ENCODE peak calls at places on chromosomes 4 and X, in nine cellular contexts. One of them, this sample, is unnamed.

GRCh38 chr4:22264261-22264660 is 251.6 kb downstream of the ADGRA3 start:
- DNase-seq in GM20000: no peak
- DNase-seq in GM13976: no peak
- DNase-seq in HL-60: no peak
- DNase-seq in endothelial cell: no peak
- DNase-seq in HFFc6: no peak
- DNase-seq in left lung: no peak
- DNase-seq in heart left ventricle: no peak
- DNase-seq in choroid plexus epithelial cell: no peak
- DNase-seq in this sample: no peak

GRCh38 chr4:76074468-76074867 is at the start of gene ART3:
- DNase-seq in GM20000: no peak
- DNase-seq in GM13976: no peak
- DNase-seq in HL-60: no peak
- DNase-seq in endothelial cell: no peak
- DNase-seq in HFFc6: no peak
- DNase-seq in left lung: no peak
- DNase-seq in heart left ventricle: peak; percentile 46
- DNase-seq in choroid plexus epithelial cell: peak; percentile 37
- DNase-seq in this sample: no peak

GRCh38 chr4:76607266-76607799 is 172.3 kb downstream of the SHROOM3 start:
- DNase-seq in GM20000: peak; percentile 56
- DNase-seq in GM13976: peak; percentile 51
- DNase-seq in HL-60: no peak
- DNase-seq in endothelial cell: no peak
- DNase-seq in HFFc6: peak; percentile 88
- DNase-seq in left lung: no peak
- DNase-seq in heart left ventricle: no peak
- DNase-seq in choroid plexus epithelial cell: no peak
- DNase-seq in this sample: no peak

GRCh38 chr4:244471-244870 is 60.8 kb downstream of the ZNF732 start:
- DNase-seq in GM20000: peak; percentile 17
- DNase-seq in GM13976: peak; percentile 12
- DNase-seq in HL-60: peak; percentile 26
- DNase-seq in endothelial cell: no peak
- DNase-seq in HFFc6: peak; percentile 22
- DNase-seq in left lung: no peak
- DNase-seq in heart left ventricle: peak; percentile 12
- DNase-seq in choroid plexus epithelial cell: peak; percentile 21
- DNase-seq in this sample: peak; percentile 18

GRCh38 chr4:138897818-138898226 is 117.8 kb upstream of the NOCT start:
- DNase-seq in GM20000: no peak
- DNase-seq in GM13976: no peak
- DNase-seq in HL-60: no peak
- DNase-seq in endothelial cell: no peak
- DNase-seq in HFFc6: peak; percentile 97
- DNase-seq in left lung: no peak
- DNase-seq in heart left ventricle: no peak
- DNase-seq in choroid plexus epithelial cell: peak; percentile 76
- DNase-seq in this sample: peak; percentile 61

GRCh38 chr4:79645942-79646341 is 237.9 kb upstream of the GK2 start:
- DNase-seq in GM20000: no peak
- DNase-seq in GM13976: no peak
- DNase-seq in HL-60: no peak
- DNase-seq in endothelial cell: no peak
- DNase-seq in HFFc6: no peak
- DNase-seq in left lung: no peak
- DNase-seq in heart left ventricle: no peak
- DNase-seq in choroid plexus epithelial cell: no peak
- DNase-seq in this sample: no peak

GRCh38 chr4:95362906-95363578 is 185.7 kb downstream of the UNC5C start:
- DNase-seq in GM20000: no peak
- DNase-seq in GM13976: no peak
- DNase-seq in HL-60: no peak
- DNase-seq in endothelial cell: peak; percentile 19
- DNase-seq in HFFc6: no peak
- DNase-seq in left lung: no peak
- DNase-seq in heart left ventricle: no peak
- DNase-seq in choroid plexus epithelial cell: peak; percentile 43
- DNase-seq in this sample: peak; percentile 14

GRCh38 chrX:154373340-154374306 is 811 bp downstream of the FLNA start:
- DNase-seq in GM20000: peak; percentile 49
- DNase-seq in GM13976: no peak
- DNase-seq in HL-60: peak; percentile 36
- DNase-seq in endothelial cell: peak; percentile 61
- DNase-seq in HFFc6: peak; percentile 64
- DNase-seq in left lung: peak; percentile 63
- DNase-seq in heart left ventricle: peak; percentile 69
- DNase-seq in choroid plexus epithelial cell: peak; percentile 61
- DNase-seq in this sample: peak; percentile 74

GRCh38 chr4:108395786-108396185 is 224.6 kb upstream of the RPL34 start:
- DNase-seq in GM20000: no peak
- DNase-seq in GM13976: no peak
- DNase-seq in HL-60: no peak
- DNase-seq in endothelial cell: no peak
- DNase-seq in HFFc6: no peak
- DNase-seq in left lung: no peak
- DNase-seq in heart left ventricle: no peak
- DNase-seq in choroid plexus epithelial cell: no peak
- DNase-seq in this sample: no peak

GRCh38 chrX:132206259-132206658 is 13.0 kb downstream of the RAP2C start:
- DNase-seq in GM20000: no peak
- DNase-seq in GM13976: no peak
- DNase-seq in HL-60: no peak
- DNase-seq in endothelial cell: no peak
- DNase-seq in HFFc6: no peak
- DNase-seq in left lung: no peak
- DNase-seq in heart left ventricle: no peak
- DNase-seq in choroid plexus epithelial cell: peak; percentile 31
- DNase-seq in this sample: peak; percentile 4

GRCh38 chr4:7327341-7327885 is 107.3 kb downstream of the PSAPL1 start:
- DNase-seq in GM20000: no peak
- DNase-seq in GM13976: no peak
- DNase-seq in HL-60: no peak
- DNase-seq in endothelial cell: no peak
- DNase-seq in HFFc6: no peak
- DNase-seq in left lung: no peak
- DNase-seq in heart left ventricle: no peak
- DNase-seq in choroid plexus epithelial cell: no peak
- DNase-seq in this sample: no peak

GRCh38 chrX:84415155-84415554 is 87.1 kb downstream of the HDX start:
- DNase-seq in GM20000: no peak
- DNase-seq in GM13976: no peak
- DNase-seq in HL-60: no peak
- DNase-seq in endothelial cell: no peak
- DNase-seq in HFFc6: no peak
- DNase-seq in left lung: no peak
- DNase-seq in heart left ventricle: no peak
- DNase-seq in choroid plexus epithelial cell: no peak
- DNase-seq in this sample: no peak

GRCh38 chrX:125293792-125294780 is 25.6 kb upstream of the TEX13C start:
- DNase-seq in GM20000: no peak
- DNase-seq in GM13976: no peak
- DNase-seq in HL-60: peak; percentile 58
- DNase-seq in endothelial cell: no peak
- DNase-seq in HFFc6: no peak
- DNase-seq in left lung: no peak
- DNase-seq in heart left ventricle: no peak
- DNase-seq in choroid plexus epithelial cell: no peak
- DNase-seq in this sample: no peak

GRCh38 chr4:137664416-137664815 is 132.1 kb upstream of the PCDH18 start:
- DNase-seq in GM20000: no peak
- DNase-seq in GM13976: no peak
- DNase-seq in HL-60: no peak
- DNase-seq in endothelial cell: no peak
- DNase-seq in HFFc6: peak; percentile 76
- DNase-seq in left lung: no peak
- DNase-seq in heart left ventricle: no peak
- DNase-seq in choroid plexus epithelial cell: peak; percentile 67
- DNase-seq in this sample: peak; percentile 72

GRCh38 chr4:147707892-147708672 is 23.8 kb upstream of the ARHGAP10 start:
- DNase-seq in GM20000: peak; percentile 33
- DNase-seq in GM13976: peak; percentile 52
- DNase-seq in HL-60: peak; percentile 49
- DNase-seq in endothelial cell: peak; percentile 35
- DNase-seq in HFFc6: peak; percentile 34
- DNase-seq in left lung: no peak
- DNase-seq in heart left ventricle: peak; percentile 48
- DNase-seq in choroid plexus epithelial cell: peak; percentile 67
- DNase-seq in this sample: peak; percentile 63

GRCh38 chrX:70087857-70088256 is 25.6 kb downstream of the OTUD6A start:
- DNase-seq in GM20000: no peak
- DNase-seq in GM13976: no peak
- DNase-seq in HL-60: no peak
- DNase-seq in endothelial cell: no peak
- DNase-seq in HFFc6: peak; percentile 8
- DNase-seq in left lung: no peak
- DNase-seq in heart left ventricle: peak; percentile 6
- DNase-seq in choroid plexus epithelial cell: peak; percentile 34
- DNase-seq in this sample: peak; percentile 19

GRCh38 chr4:151184523-151185458 is 85.4 kb downstream of the RPS3A start:
- DNase-seq in GM20000: no peak
- DNase-seq in GM13976: no peak
- DNase-seq in HL-60: no peak
- DNase-seq in endothelial cell: no peak
- DNase-seq in HFFc6: peak; percentile 66
- DNase-seq in left lung: no peak
- DNase-seq in heart left ventricle: no peak
- DNase-seq in choroid plexus epithelial cell: peak; percentile 88
- DNase-seq in this sample: peak; percentile 90
- TF ChIP-seq CTCF in GM20000: no peak
- TF ChIP-seq CTCF in GM13976: no peak
- TF ChIP-seq CTCF in HL-60: no peak
- TF ChIP-seq CTCF in endothelial cell: no peak
- TF ChIP-seq CTCF in HFFc6: no peak
- TF ChIP-seq CTCF in left lung: no peak
- TF ChIP-seq CTCF in heart left ventricle: no peak
- TF ChIP-seq CTCF in choroid plexus epithelial cell: no peak
- TF ChIP-seq CTCF in this sample: no peak

DNA sequence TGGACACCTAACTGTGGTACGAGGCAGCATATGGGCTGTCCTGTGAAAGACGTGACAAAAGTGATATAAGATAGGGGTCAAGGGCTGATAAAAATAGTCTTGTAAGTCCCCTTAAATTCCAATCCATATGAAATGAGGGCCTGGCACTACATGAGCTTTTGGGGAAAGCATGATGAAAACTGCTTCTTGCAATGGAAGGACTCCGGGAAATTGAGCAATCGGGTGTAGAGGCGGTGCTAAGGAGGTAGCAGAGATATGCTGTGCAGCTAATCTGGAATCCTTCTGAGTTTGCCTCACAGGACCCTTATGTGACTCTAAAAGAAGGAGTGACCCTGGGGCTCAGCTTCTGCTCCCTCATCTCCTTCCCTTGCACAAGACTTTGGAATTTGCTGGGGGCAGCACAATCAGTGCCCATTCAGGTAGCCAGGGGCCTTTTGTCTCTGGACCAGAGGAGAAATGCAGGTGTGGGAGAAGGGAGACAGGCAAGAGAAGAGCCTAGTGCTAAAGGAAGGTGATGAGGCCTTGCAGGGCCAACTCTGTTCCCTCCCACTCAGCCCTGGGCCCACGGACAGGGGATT is 12.8 kb downstream of the CLDN2 start:
- DNase-seq in GM20000: no peak
- DNase-seq in GM13976: no peak
- DNase-seq in HL-60: peak; percentile 4
- DNase-seq in endothelial cell: no peak
- DNase-seq in HFFc6: peak; percentile 1
- DNase-seq in left lung: no peak
- DNase-seq in heart left ventricle: no peak
- DNase-seq in choroid plexus epithelial cell: peak; percentile 54
- DNase-seq in this sample: peak; percentile 42
- TF ChIP-seq CTCF in GM20000: no peak
- TF ChIP-seq CTCF in GM13976: no peak
- TF ChIP-seq CTCF in HL-60: no peak
- TF ChIP-seq CTCF in endothelial cell: no peak
- TF ChIP-seq CTCF in HFFc6: no peak
- TF ChIP-seq CTCF in left lung: no peak
- TF ChIP-seq CTCF in heart left ventricle: no peak
- TF ChIP-seq CTCF in choroid plexus epithelial cell: no peak
- TF ChIP-seq CTCF in this sample: no peak

DNA sequence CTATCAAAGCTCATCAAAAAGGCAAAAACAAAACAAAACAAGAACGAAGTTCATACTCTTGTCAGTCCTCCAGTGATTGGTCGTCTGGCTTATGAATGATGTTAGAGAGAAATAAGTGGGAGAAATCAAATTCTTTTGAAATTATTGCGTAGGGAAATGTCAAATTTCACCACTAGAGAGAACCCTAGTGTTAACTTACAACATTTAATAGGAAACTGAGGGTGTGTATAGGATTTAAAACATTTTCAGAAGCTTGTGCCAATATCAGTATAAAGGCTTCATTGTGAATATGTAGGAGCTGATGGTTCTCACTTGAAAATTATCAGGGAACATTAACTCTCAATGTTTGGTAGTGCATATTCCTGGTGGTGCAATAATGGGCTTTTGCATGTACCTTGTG is 17.4 kb downstream of the ADH6 start:
- DNase-seq in GM20000: no peak
- DNase-seq in GM13976: no peak
- DNase-seq in HL-60: no peak
- DNase-seq in endothelial cell: no peak
- DNase-seq in HFFc6: no peak
- DNase-seq in left lung: no peak
- DNase-seq in heart left ventricle: no peak
- DNase-seq in choroid plexus epithelial cell: peak; percentile 76
- DNase-seq in this sample: peak; percentile 73
- TF ChIP-seq CTCF in GM20000: no peak
- TF ChIP-seq CTCF in GM13976: no peak
- TF ChIP-seq CTCF in HL-60: no peak
- TF ChIP-seq CTCF in endothelial cell: no peak
- TF ChIP-seq CTCF in HFFc6: peak; percentile 51
- TF ChIP-seq CTCF in left lung: no peak
- TF ChIP-seq CTCF in heart left ventricle: peak; percentile 40
- TF ChIP-seq CTCF in choroid plexus epithelial cell: peak; percentile 46
- TF ChIP-seq CTCF in this sample: peak; percentile 41

DNA sequence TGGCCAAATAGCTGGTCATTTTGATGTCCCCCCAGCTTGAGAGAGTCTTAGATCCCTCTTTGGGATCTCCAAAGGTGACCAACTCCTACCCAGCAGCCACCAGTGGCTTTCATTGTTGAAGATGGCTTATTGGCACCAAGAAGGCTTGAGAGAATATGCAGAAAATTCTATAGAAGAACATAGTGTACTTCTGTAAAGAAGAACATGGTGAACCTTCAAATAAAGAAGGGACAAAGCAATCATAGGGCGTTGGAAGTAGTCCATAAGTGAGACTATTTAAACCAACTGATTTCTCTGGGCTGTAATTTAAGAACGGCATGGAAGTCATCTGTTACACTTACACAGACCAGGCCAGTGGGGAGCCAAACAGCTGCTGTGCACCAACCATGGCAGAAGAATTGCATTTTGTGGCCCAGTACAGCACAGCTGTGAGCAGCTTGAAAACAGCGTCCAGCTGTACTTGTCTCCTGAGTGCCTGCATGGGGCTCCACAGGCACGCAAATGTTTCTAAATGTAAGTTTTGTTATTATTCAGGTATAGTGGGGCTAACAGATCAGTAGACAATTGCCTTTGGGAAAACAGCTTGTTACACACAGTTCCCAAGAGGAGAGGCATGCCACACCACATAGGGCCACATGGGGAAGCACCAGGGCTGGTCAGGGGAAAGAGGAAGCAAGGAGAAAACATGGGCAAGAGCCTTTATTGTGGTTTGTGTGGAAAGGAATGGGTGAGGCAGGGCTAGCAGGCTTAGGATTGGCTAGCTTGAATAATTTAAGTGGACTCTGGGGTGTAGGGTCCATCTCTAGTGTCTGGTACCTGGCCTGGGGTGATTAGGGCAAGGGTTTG is 125.0 kb downstream of the ARHGAP6 start:
- DNase-seq in GM20000: peak; percentile 18
- DNase-seq in GM13976: no peak
- DNase-seq in HL-60: peak; percentile 36
- DNase-seq in endothelial cell: no peak
- DNase-seq in HFFc6: no peak
- DNase-seq in left lung: no peak
- DNase-seq in heart left ventricle: no peak
- DNase-seq in choroid plexus epithelial cell: peak; percentile 17
- DNase-seq in this sample: no peak
- TF ChIP-seq CTCF in GM20000: peak; percentile 8
- TF ChIP-seq CTCF in GM13976: peak; percentile 3
- TF ChIP-seq CTCF in HL-60: no peak
- TF ChIP-seq CTCF in endothelial cell: no peak
- TF ChIP-seq CTCF in HFFc6: no peak
- TF ChIP-seq CTCF in left lung: peak; percentile 8
- TF ChIP-seq CTCF in heart left ventricle: peak; percentile 5
- TF ChIP-seq CTCF in choroid plexus epithelial cell: peak; percentile 29
- TF ChIP-seq CTCF in this sample: peak; percentile 8